ENCODE peak calls at places on chromosomes 2 and 18, in four cellular contexts. X is tibial nerve, H is cardiac muscle cell, A is adrenal gland. W is an unnamed sample.

GRCh38 chr2:43131890-43132522 is 94.4 kb downstream of the ZFP36L2 start:
- DNase-seq in X (no peak), H (no peak), A (no peak), W (no peak)

GRCh38 chr18:45876131-45876530 is 50.7 kb downstream of the SIGLEC15 start:
- DNase-seq in X (no peak), H (no peak), A (no peak), W (no peak)

GRCh38 chr2:8152392-8153257 is 529.2 kb upstream of the ID2 start:
- DNase-seq in X (no peak), H (no peak), A (no peak), W (no peak)

GRCh38 chr2:131026914-131027313 is 66.3 kb downstream of the FAM168B start:
- DNase-seq in X (no peak), H (no peak), A (no peak), W (no peak)

GRCh38 chr2:160674076-160674630 is 180.5 kb upstream of the RBMS1 start:
- DNase-seq in X (no peak), H (no peak), A (no peak), W (no peak)

GRCh38 chr2:85309699-85310321 is 18.0 kb downstream of the TGOLN2 start:
- DNase-seq in X (no peak), H (no peak), A (no peak), W (no peak)

GRCh38 chr2:16729335-16729734 is 63.7 kb upstream of the CYRIA start:
- DNase-seq in X (no peak), H (no peak), A (no peak), W (no peak)

GRCh38 chr2:179981085-179981484 is 26.0 kb downstream of the CWC22 start:
- DNase-seq in X (no peak), H (no peak), A (no peak), W (no peak)

GRCh38 chr2:222903234-222904220 is 42.7 kb downstream of the ACSL3 start:
- DNase-seq in X (no peak), H (peak; percentile 62), A (peak; percentile 45), W (peak; percentile 46)

GRCh38 chr2:74385396-74385795 is 5.3 kb upstream of the DCTN1 start:
- DNase-seq in X (no peak), H (no peak), A (no peak), W (no peak)

GRCh38 chr18:74508821-74509225 is 12.7 kb downstream of the CNDP2 start:
- DNase-seq in X (no peak), H (peak; percentile 6), A (no peak), W (no peak)

GRCh38 chr18:74512321-74513053 is 16.3 kb downstream of the CNDP2 start:
- DNase-seq in X (no peak), H (no peak), A (no peak), W (no peak)

GRCh38 chr18:74511823-74512222 is 15.7 kb downstream of the CNDP2 start:
- DNase-seq in X (no peak), H (no peak), A (no peak), W (no peak)

GRCh38 chr18:74509856-74510769 is 13.9 kb downstream of the CNDP2 start:
- DNase-seq in X (no peak), H (no peak), A (no peak), W (no peak)

GRCh38 chr18:74510770-74511095 is 14.6 kb downstream of the CNDP2 start:
- DNase-seq in X (no peak), H (no peak), A (no peak), W (no peak)
- H3K36me3 ChIP-seq in X (peaks cover 31% of the 10 kb centered on the region), H (peaks cover 15% of the 10 kb centered on the region), A (no peaks in the 10 kb centered on the region), W (peaks cover 85% of the 10 kb centered on the region)

GRCh38 chr18:55657572-55658331 is 69.8 kb upstream of the TCF4 start:
- DNase-seq in X (no peak), H (no peak), A (no peak), W (no peak)
- H3K9me3 ChIP-seq in X (no peaks in the 10 kb centered on the region), H (no peaks in the 10 kb centered on the region), A (no peaks in the 10 kb centered on the region), W (no peaks in the 10 kb centered on the region)

GRCh38 chr2:46954951-46955571 is 39.5 kb upstream of the MCFD2 start:
- DNase-seq in X (peak; percentile 42), H (no peak), A (peak; percentile 96), W (peak; percentile 91)
- H3K36me3 ChIP-seq in X (peaks cover 35% of the 10 kb centered on the region), H (peaks cover 3% of the 10 kb centered on the region), A (no peaks in the 10 kb centered on the region), W (peaks cover 75% of the 10 kb centered on the region)

DNA sequence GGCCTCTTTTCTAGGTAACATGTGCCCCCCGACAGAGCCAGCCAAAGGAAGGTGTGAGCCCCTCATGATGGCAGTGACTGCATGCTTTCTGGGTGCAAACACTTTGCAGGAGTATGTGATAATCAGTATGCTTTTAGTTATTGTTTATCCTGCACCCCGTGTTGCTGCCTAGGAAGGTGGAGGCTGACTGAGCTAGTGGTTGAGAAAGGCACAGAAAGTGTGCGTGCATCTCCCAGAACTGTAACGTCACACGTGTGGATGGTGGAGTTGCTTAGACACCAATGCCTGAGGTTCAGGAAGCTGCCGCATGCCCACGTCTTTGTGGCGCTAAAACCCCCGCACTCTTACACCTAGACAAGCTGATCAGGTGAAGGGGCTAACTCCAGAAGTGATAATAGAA is 580 bp downstream of the MC2R start:
- DNase-seq in X (no peak), H (no peak), A (no peak), W (no peak)
- H3K9me3 ChIP-seq in X (no peaks in the 10 kb centered on the region), H (no peaks in the 10 kb centered on the region), A (no peaks in the 10 kb centered on the region), W (no peaks in the 10 kb centered on the region)

GRCh38 chr2:238450440-238450861 is 23.7 kb downstream of the ASB1 start:
- DNase-seq in X (no peak), H (no peak), A (no peak), W (no peak)

GRCh38 chr2:238449909-238450417 is 23.2 kb downstream of the ASB1 start:
- DNase-seq in X (peak; percentile 69), H (no peak), A (peak; percentile 93), W (no peak)

GRCh38 chr2:238446371-238446770 is 19.6 kb downstream of the ASB1 start:
- DNase-seq in X (no peak), H (no peak), A (no peak), W (no peak)

GRCh38 chr2:238448031-238448955 is 21.6 kb downstream of the ASB1 start:
- DNase-seq in X (no peak), H (no peak), A (no peak), W (no peak)

GRCh38 chr2:238449241-238449640 is 22.5 kb downstream of the ASB1 start:
- DNase-seq in X (no peak), H (no peak), A (no peak), W (no peak)
- H3K36me3 ChIP-seq in X (peaks cover 9% of the 10 kb centered on the region), H (peaks cover 30% of the 10 kb centered on the region), A (no peaks in the 10 kb centered on the region), W (peaks cover 89% of the 10 kb centered on the region)

GRCh38 chr18:8898990-8899389 is 193.6 kb downstream of the MTCL1 start:
- DNase-seq in X (no peak), H (no peak), A (no peak), W (no peak)

GRCh38 chr18:8900552-8900951 is 195.2 kb downstream of the MTCL1 start:
- DNase-seq in X (no peak), H (no peak), A (no peak), W (no peak)

GRCh38 chr18:8895987-8896619 is 190.7 kb downstream of the MTCL1 start:
- DNase-seq in X (no peak), H (no peak), A (no peak), W (no peak)

GRCh38 chr18:8904316-8904715 is 198.2 kb upstream of the NDUFV2 start:
- DNase-seq in X (no peak), H (no peak), A (no peak), W (no peak)

GRCh38 chr18:8901019-8901418 is 195.7 kb downstream of the MTCL1 start:
- DNase-seq in X (no peak), H (no peak), A (no peak), W (no peak)
- H3K9me3 ChIP-seq in X (no peaks in the 10 kb centered on the region), H (no peaks in the 10 kb centered on the region), A (no peaks in the 10 kb centered on the region), W (peaks cover 3% of the 10 kb centered on the region)